ENCODE peak calls at places on chromosomes 12 and 14, in six cellular contexts. E is IMR-90, I is neuronal stem cell, Q is trophoblast cell, R is H9, N is H1. P is an unnamed sample.

GRCh38 chr12:38384816-38385491 is 68.4 kb downstream of the ALG10B start:
- DNase-seq in R (peak; percentile 69), Q (peak; percentile 54), I (no peak), N (peak; percentile 10), E (no peak), P (no peak)

GRCh38 chr14:22538671-22539228 is 50.3 kb downstream of the DAD1 start:
- DNase-seq in N (no peak), E (no peak), R (no peak), I (no peak), Q (no peak), P (no peak)

GRCh38 chr14:74945852-74946658 is 9.3 kb downstream of the PGF start:
- DNase-seq in Q (peak; percentile 69), R (peak; percentile 84), N (peak; percentile 41), I (peak; percentile 83), E (peak; percentile 59), P (peak; percentile 73)

GRCh38 chr12:34400423-34400881 is 378.2 kb downstream of the ALG10 start:
- DNase-seq in I (no peak), Q (no peak), R (no peak), N (no peak), E (no peak), P (no peak)

GRCh38 chr12:124294686-124295315 is at the start of gene RFLNA:
- DNase-seq in Q (peak; percentile 35), R (peak; percentile 67), E (no peak), N (no peak), I (peak; percentile 31), P (no peak)

GRCh38 chr12:98492580-98493140 is 22.7 kb upstream of the TMPO start:
- DNase-seq in I (no peak), N (no peak), Q (no peak), R (no peak), E (no peak), P (no peak)

GRCh38 chr12:19212245-19212644 is 82.7 kb downstream of the PLEKHA5 start:
- DNase-seq in N (no peak), Q (no peak), I (no peak), E (no peak), R (no peak), P (no peak)

GRCh38 chr14:52266179-52266578 is 1.3 kb upstream of the PTGDR start:
- DNase-seq in N (no peak), I (no peak), Q (no peak), R (no peak), E (peak; percentile 49), P (no peak)

GRCh38 chr12:40980346-40981005 is 207.6 kb upstream of the PDZRN4 start:
- DNase-seq in E (peak; percentile 2), N (no peak), I (no peak), Q (no peak), R (no peak), P (no peak)

GRCh38 chr12:46659844-46660243 is 166.0 kb downstream of the SLC38A4 start:
- DNase-seq in I (no peak), R (no peak), E (no peak), Q (no peak), N (no peak), P (peak; percentile 26)

GRCh38 chr12:82797480-82797879 is 110.8 kb downstream of the TMTC2 start:
- DNase-seq in N (no peak), I (no peak), R (no peak), E (no peak), Q (no peak), P (no peak)
- H3K4ac ChIP-seq in N (no peak overlapping the region), I (no peak overlapping the region), R (no peak overlapping the region), E (no peak overlapping the region), Q (no peak overlapping the region), P (no peak overlapping the region)

DNA sequence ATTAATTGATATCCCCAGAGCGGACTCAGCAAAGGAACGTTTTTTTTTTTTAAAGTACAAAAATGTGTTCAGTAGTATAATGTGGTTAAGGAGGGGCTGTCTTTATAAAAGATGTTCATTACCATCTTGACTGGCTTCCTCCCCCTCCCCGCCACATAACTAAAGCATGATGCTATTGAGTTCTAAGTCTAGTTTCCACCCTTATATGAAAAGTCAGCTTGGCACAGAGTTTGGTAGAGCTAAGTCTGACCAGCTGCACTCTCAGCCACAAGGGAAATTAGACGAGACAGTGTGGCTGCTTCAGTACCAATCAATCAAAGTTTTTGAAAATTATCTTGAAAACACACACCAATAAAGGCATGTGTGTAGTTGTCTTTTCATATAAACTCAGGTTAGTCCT is 1.8 kb upstream of the MYBPC1 start:
- DNase-seq in N (no peak), Q (no peak), E (no peak), R (no peak), I (no peak), P (no peak)
- H3K14ac ChIP-seq in N (no peak overlapping the region), Q (no peak overlapping the region), E (no peak overlapping the region), R (no peak overlapping the region), I (no peak overlapping the region), P (no peak overlapping the region)

DNA sequence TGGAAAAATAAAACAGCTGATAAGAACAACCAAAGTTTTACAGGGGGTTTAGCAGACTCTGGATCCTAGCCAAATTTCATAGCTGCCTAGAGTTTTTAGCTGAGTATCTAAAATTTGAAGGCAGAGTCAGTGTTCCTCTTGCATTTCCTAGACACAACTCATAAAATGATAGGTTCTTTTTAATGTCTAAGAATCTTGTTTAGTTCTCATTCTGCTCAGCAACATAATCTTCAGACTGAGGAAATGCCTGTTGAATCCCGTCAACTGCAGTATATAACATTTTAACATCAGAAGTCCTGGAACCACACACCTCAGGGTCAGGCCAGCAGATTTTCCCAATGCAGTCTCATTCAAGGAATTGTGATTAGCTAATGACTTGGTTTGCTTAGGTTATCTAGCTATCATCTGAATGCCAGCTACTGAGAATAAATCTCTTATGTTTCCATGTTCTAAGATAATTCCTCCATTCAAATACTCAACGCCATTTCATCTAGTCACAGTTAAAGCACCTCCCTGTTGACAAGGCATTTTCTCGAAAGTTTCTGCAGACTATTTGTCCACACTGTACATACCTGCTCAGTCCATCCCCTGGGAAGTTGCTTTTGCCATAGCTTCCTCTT is 411.6 kb downstream of the BCAT1 start:
- DNase-seq in E (no peak), N (no peak), Q (peak; percentile 65), I (no peak), R (no peak), P (peak; percentile 56)
- H3K4me1 ChIP-seq in E (peaks cover 18% of the 10 kb centered on the region), N (no peaks in the 10 kb centered on the region), Q (peaks cover 3% of the 10 kb centered on the region), I (peaks cover 14% of the 10 kb centered on the region), R (no peaks in the 10 kb centered on the region), P (no peaks in the 10 kb centered on the region)

GRCh38 chr12:75939016-75939642 is 92.4 kb downstream of the PHLDA1 start:
- DNase-seq in N (no peak), I (no peak), Q (no peak), R (no peak), E (peak; percentile 32), P (peak; percentile 82)
- H3K4ac ChIP-seq in N (no peak overlapping the region), I (no peak overlapping the region), Q (no peak overlapping the region), R (no peak overlapping the region), E (peak overlapping the region; percentile 81), P (peak overlapping the region; percentile 7)

DNA sequence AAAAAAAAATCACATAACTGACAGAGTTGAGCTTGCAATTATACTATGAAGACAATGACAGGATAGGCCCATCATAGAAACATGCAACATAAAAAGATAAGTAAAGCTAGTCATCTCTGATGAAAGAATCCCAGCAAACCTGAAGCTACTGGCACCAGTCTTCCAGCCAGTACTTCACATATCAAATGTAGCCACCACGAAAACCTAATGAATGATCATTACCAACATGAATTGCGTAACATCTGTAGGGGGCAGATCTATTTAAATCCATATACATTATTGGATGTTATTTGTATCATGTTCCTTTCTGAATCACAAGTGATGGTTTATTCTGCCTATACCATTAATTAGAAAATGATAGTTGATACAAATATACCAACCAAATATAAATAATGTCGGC is 73.9 kb downstream of the BCAT1 start:
- DNase-seq in Q (no peak), E (no peak), R (no peak), N (no peak), I (no peak), P (no peak)
- H3K14ac ChIP-seq in Q (no peak overlapping the region), E (no peak overlapping the region), R (no peak overlapping the region), N (no peak overlapping the region), I (no peak overlapping the region), P (no peak overlapping the region)

P was measured in mesenchymal stem cell.